ENCODE peak calls at places on chromosome 22, in four cellular contexts. Z, V, R and T are unnamed samples.

GRCh38 chr22:46515208-46516111 is 22.0 kb downstream of the CELSR1 start:
- DNase-seq in R (no peak), Z (no peak), V (no peak), T (no peak)

GRCh38 chr22:49770454-49771265 is 57.0 kb downstream of the BRD1 start:
- DNase-seq in Z (no peak), R (no peak), V (no peak), T (no peak)

GRCh38 chr22:17106785-17107546 is 14.2 kb downstream of the TMEM121B start:
- DNase-seq in R (no peak), Z (no peak), V (no peak), T (no peak)

GRCh38 chr22:26981520-26981919 is 324.1 kb downstream of the MIAT start:
- DNase-seq in V (no peak), R (no peak), Z (no peak), T (no peak)

GRCh38 chr22:41775976-41776375 is 24.5 kb upstream of the CCDC134 start:
- DNase-seq in R (no peak), V (no peak), Z (no peak), T (no peak)

GRCh38 chr22:49294656-49295464 is 532.8 kb downstream of the BRD1 start:
- DNase-seq in V (no peak), Z (no peak), R (no peak), T (no peak)

GRCh38 chr22:37043828-37044538 is 7.6 kb upstream of the KCTD17 start:
- DNase-seq in Z (peak), R (peak), V (no peak), T (peak)

GRCh38 chr22:27135582-27135981 is 478.2 kb downstream of the MIAT start:
- DNase-seq in Z (peak), V (no peak), R (no peak), T (no peak)

GRCh38 chr22:45968751-45969413 is 8.1 kb downstream of the WNT7B start:
- DNase-seq in Z (no peak), R (no peak), V (no peak), T (no peak)

GRCh38 chr22:43118953-43119458 is 8.5 kb downstream of the BIK start:
- DNase-seq in V (peak), Z (no peak), R (no peak), T (no peak)
- H3K27ac ChIP-seq in V (no peak), Z (no peak), R (no peak), T (no peak)

GRCh38 chr22:39185601-39186012 is 33.1 kb upstream of the CBX7 start:
- DNase-seq in V (no peak), R (peak), Z (peak), T (no peak)

GRCh38 chr22:39181778-39182177 is 29.3 kb upstream of the CBX7 start:
- DNase-seq in V (no peak), Z (no peak), R (no peak), T (no peak)

GRCh38 chr22:39182478-39183030 is 30.1 kb upstream of the CBX7 start:
- DNase-seq in Z (no peak), R (no peak), V (no peak), T (no peak)

GRCh38 chr22:39184586-39185577 is 32.4 kb upstream of the CBX7 start:
- DNase-seq in V (no peak), R (peak), Z (no peak), T (no peak)

GRCh38 chr22:39183991-39184585 is 31.6 kb upstream of the CBX7 start:
- DNase-seq in Z (peak), R (peak), V (no peak), T (peak)
- TF ChIP-seq JUNB in Z (no peak), R (no peak), V (no peak), T (no peak)

DNA sequence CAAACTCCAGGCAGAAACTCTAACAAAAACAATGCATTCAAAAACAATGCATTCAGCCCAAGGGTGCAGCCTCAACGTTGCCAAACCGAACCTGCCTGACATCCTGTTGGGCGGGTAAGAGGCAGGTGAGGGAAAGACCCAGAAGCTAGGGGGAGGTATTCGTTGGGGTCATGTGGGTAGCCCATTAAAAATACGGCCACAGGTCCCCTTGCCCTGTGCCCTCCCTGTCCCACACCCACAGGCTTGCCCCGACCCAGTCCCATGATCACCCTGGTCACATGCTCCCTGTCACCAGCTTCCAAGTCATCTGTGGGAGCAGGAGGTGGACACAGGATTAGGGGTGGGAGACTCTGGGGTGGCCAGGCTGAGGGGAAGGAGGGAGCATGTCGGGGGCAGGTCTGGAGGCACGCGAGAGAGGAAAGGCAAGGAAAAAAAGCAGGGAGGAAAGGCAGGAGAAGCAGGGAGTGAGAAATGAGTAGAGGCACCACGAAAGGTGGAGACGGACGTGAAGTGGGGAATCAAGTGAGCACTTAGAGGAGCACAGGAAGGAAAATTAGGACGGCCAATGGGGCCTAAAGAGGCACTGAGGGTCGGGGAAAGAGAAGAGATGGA is 683 bp downstream of the PLA2G6 start:
- DNase-seq in V (no peak), R (peak), Z (no peak), T (peak)
- H2AFZ ChIP-seq in V (peak), R (peak), Z (no peak), T (peak)

DNA sequence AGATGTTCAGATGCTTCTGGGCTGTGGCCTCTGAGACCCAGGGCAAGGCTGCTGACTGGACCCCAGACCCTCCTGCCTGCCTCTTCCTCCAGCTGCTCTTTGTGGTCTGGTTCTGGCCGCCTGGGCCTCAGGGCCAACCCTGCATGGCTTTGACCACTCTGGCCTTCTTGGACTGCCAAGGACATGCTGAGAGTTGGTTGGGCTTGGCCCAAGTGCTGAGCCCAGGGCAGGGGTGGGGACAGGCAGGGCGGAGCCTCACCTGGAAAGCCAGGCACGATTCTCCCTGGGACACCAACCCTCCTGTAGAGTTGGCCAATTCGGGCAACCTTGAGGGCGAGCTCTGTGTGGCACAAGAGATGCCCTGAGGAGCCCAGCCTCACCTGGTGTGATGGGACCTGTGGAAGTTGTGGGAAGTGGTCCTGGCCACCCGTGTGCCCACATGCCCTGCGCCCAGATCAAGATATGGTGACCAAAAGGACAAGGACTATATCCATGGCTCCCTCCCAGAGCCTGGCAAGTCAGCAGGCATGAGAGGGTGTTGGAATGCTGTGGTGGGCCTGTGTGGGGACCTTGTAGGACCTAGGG is 11.6 kb downstream of the TANGO2 start:
- DNase-seq in R (no peak), V (no peak), Z (no peak), T (no peak)
- H3K27ac ChIP-seq in R (no peak), V (no peak), Z (no peak), T (no peak)